ENCODE peak calls at places on chromosomes 1 and 21, in seven cellular contexts. L is brain microvascular endothelial cell, D is endothelial cell of umbilical vein, K is fibroblast of lung, S is body of pancreas, X is pancreas, J is H1. G is an unnamed sample.
A peak's percentile ranks its signal among the peaks of the same experiment; 100 is the strongest.

GRCh38 chr1:234885601-234886000 is 243.0 kb downstream of the TOMM20 start:
- DNase-seq in K (no peak), L (no peak), J (no peak), D (no peak), S (no peak), X (no peak), G (no peak)

GRCh38 chr1:37954316-37954971 is 7.6 kb upstream of the INPP5B start:
- DNase-seq in L (no peak), X (no peak), D (no peak), J (no peak), S (no peak), K (no peak), G (no peak)

GRCh38 chr21:29873908-29874307 is 65.9 kb downstream of the GRIK1 start:
- DNase-seq in L (no peak), S (no peak), K (no peak), J (no peak), D (no peak), X (no peak), G (no peak)

GRCh38 chr1:87330201-87330953 is 1.7 kb downstream of the LMO4 start:
- DNase-seq in J (peak; percentile 56), S (peak; percentile 19), X (no peak), L (no peak), D (peak; percentile 55), K (peak; percentile 38), G (peak; percentile 20)

GRCh38 chr1:8217011-8217711 is 100.8 kb upstream of the SLC45A1 start:
- DNase-seq in X (peak; percentile 48), L (no peak), D (peak; percentile 26), J (peak; percentile 75), S (peak; percentile 36), K (peak; percentile 36), G (no peak)

GRCh38 chr1:3072948-3073519 is 4.0 kb downstream of the PRDM16 start:
- DNase-seq in S (no peak), D (no peak), L (no peak), J (no peak), K (no peak), X (no peak), G (no peak)

GRCh38 chr1:38119000-38119399 is 72.4 kb upstream of the POU3F1 start:
- DNase-seq in K (no peak), D (no peak), J (no peak), L (no peak), X (no peak), S (no peak), G (no peak)

GRCh38 chr1:208178091-208178529 is 66.1 kb downstream of the PLXNA2 start:
- DNase-seq in D (no peak), J (no peak), X (peak; percentile 38), S (peak; percentile 36), L (no peak), K (peak; percentile 39), G (no peak)

GRCh38 chr1:2974701-2975301 is 46.5 kb upstream of the ACTRT2 start:
- DNase-seq in J (no peak), L (no peak), D (no peak), X (no peak), K (no peak), S (no peak), G (no peak)

GRCh38 chr1:9164537-9164910 is 35.6 kb upstream of the GPR157 start:
- DNase-seq in L (no peak), D (no peak), S (no peak), K (peak; percentile 41), J (no peak), X (no peak), G (no peak)

GRCh38 chr21:28793043-28793442 is 199.6 kb downstream of the LTN1 start:
- DNase-seq in J (no peak), K (peak; percentile 21), S (no peak), X (no peak), D (no peak), L (peak; percentile 11), G (no peak)

GRCh38 chr1:6401673-6402072 is 8.1 kb upstream of the ACOT7 start:
- DNase-seq in D (no peak), K (no peak), J (no peak), X (no peak), L (no peak), S (no peak), G (no peak)

GRCh38 chr1:223156343-223156742 is 13.3 kb upstream of the TLR5 start:
- DNase-seq in J (no peak), S (no peak), D (no peak), X (no peak), K (no peak), L (no peak), G (no peak)

GRCh38 chr1:205226868-205227583 is 720 bp upstream of the TMCC2 start:
- DNase-seq in J (no peak), X (no peak), D (peak; percentile 37), S (no peak), K (peak; percentile 68), L (peak; percentile 56), G (peak; percentile 76)

GRCh38 chr21:41622831-41623548 is 115.0 kb upstream of the TMPRSS2 start:
- DNase-seq in X (no peak), J (no peak), S (no peak), D (no peak), L (no peak), K (peak; percentile 61), G (no peak)

GRCh38 chr1:61474963-61475362 is 250.0 kb downstream of the TM2D1 start:
- DNase-seq in K (no peak), L (no peak), J (no peak), X (no peak), D (no peak), S (no peak), G (no peak)

GRCh38 chr1:214824758-214825157 is 221.8 kb downstream of the CENPF start:
- DNase-seq in L (no peak), K (peak; percentile 32), D (peak; percentile 12), X (no peak), S (no peak), J (no peak), G (no peak)

GRCh38 chr21:44518684-44519083 is 21.3 kb downstream of the KRTAP10-1 start:
- DNase-seq in D (no peak), K (no peak), X (no peak), S (no peak), L (no peak), J (no peak), G (no peak)

GRCh38 chr1:59151860-59152259 is 145.0 kb upstream of the FGGY start:
- DNase-seq in D (no peak), J (no peak), S (no peak), K (no peak), X (no peak), L (no peak), G (no peak)
- H3K27ac ChIP-seq in D (peak overlapping the region; percentile 60), J (no peak overlapping the region), S (peak overlapping the region; percentile 41), K (peak overlapping the region; percentile 91), X (no peak overlapping the region), L (peak overlapping the region; percentile 59), G (peak overlapping the region; percentile 95)

GRCh38 chr1:41098657-41099207 is 77.2 kb upstream of the SLFNL1 start:
- DNase-seq in S (no peak), K (no peak), X (no peak), D (no peak), J (no peak), L (no peak), G (no peak)

GRCh38 chr1:41103761-41104160 is 82.2 kb upstream of the SLFNL1 start:
- DNase-seq in X (no peak), S (no peak), D (no peak), J (no peak), K (no peak), L (no peak), G (no peak)

GRCh38 chr1:41102653-41103052 is 81.1 kb upstream of the SLFNL1 start:
- DNase-seq in D (no peak), L (no peak), K (no peak), J (no peak), X (no peak), S (no peak), G (no peak)

GRCh38 chr1:41100170-41100569 is 78.6 kb upstream of the SLFNL1 start:
- DNase-seq in X (no peak), S (no peak), D (no peak), L (no peak), K (no peak), J (no peak), G (no peak)

DNA sequence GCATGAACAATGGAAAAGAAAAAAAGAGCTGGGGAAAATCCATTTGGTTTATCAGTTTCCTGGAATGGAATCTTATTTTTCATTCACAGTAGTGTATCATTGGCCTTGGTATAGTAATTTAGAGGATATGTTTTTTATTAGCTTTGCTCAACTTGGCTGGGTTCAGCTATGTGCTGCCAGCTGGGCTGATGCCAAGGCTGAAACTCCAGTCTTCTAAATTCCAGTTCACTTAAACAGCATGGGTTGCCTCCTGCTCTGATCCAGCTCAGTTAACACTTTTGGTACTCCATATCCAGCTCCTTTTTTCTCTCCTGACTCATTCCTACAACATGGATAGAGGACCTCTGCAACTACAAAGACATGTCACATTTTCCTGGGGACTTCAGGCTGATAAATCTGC is 80.7 kb upstream of the SLFNL1 start:
- DNase-seq in L (peak; percentile 76), X (peak; percentile 91), K (peak; percentile 98), D (peak; percentile 97), J (no peak), S (peak; percentile 92), G (peak; percentile 22)
- TF ChIP-seq CTCF in L (no peak), X (no peak), K (no peak), D (no peak), J (no peak), S (no peak), G (no peak)

DNA sequence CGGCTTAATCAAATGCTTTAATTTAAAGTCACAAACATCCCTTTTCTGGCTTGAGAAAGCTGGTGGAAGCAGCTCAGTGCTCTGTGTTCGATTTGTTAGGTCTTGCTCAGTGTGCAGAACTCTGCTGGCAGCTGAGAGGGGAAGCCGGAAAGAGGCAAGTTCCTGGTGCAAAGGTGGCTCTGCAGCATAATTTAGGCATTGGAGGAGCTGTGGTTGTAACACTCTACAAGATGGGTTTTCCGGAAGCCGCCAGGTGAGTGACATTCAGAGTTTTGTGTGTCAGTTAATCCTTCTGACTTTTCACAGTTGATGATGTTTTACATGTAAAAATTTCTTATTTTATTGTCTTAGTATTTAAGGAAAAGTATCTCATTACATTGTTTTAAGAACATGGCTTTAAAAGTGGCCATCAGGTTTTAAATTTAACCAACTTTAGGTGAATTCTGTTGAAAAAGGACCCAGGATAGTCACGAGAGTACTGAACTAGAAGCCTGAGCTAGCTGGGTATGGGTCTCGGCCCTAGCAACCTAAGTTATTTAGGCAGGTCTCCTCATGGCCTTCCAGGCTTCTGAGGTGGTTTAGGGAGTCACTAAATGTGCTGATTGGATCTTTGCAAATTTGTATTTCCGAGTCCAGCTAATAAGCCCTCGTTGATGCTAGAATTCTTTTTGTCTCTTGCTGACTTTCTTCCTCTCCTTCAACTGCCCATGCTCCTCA is 47.1 kb upstream of the PODN start:
- DNase-seq in D (peak; percentile 86), X (peak; percentile 68), K (peak; percentile 95), S (peak; percentile 78), J (peak; percentile 58), L (peak; percentile 90), G (peak; percentile 81)
- H3K27ac ChIP-seq in D (no peak overlapping the region), X (peak overlapping the region; percentile 8), K (peak overlapping the region; percentile 46), S (peak overlapping the region; percentile 20), J (peak overlapping the region; percentile 2), L (peak overlapping the region; percentile 27), G (no peak overlapping the region)

DNA sequence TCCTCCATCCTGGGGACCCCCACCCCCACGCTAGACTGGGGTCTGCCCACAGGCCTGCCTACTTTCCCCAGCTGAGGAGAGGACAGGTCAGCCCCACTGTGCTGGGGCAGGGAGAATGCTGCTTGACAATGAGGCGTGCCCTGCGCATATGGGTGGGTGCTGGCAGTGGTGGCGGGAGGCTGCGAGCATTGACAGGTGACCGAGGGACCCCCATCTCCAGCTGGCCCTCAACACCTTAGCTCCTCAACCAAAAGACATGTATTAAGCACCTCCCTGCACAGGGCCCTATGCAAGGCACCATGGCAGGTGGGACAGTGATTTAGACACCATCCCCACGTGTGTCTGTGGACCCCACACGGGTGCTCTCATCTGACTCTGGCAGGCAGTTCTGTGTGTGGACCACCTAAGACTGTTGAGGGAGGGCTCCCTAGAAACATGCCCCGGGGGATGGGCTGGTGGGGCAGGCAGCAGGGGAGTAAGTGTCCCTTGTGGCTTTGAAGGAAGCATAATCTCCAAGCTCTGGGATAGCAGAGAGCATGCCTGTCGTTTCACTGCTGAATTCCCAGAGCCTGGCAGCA is 18.4 kb upstream of the ALX3 start:
- DNase-seq in S (no peak), K (no peak), X (no peak), L (no peak), J (no peak), D (no peak), G (no peak)
- TF ChIP-seq CTCF in S (no peak), K (no peak), X (no peak), L (no peak), J (no peak), D (no peak), G (no peak)